ENCODE peak calls at places on chromosomes 7 and 10, in seven cellular contexts. B is lower lobe of right lung, L is H9, G is left ventricle myocardium inferior, W is hepatocyte, Q is ovary, S is IMR-90. Y is an unnamed sample. For H3K4me1, the result is how much of the 10 kb centered on the place peaks cover.

GRCh38 chr7:104950754-104951153 is 63.3 kb upstream of the KMT2E start:
- DNase-seq in S (no peak), G (no peak), W (no peak), L (no peak), Q (no peak), B (no peak), Y (no peak)

GRCh38 chr7:45215611-45216062 is 58.0 kb downstream of the RAMP3 start:
- DNase-seq in Q (no peak), S (no peak), G (no peak), W (no peak), L (no peak), B (no peak), Y (no peak)

GRCh38 chr10:88271736-88272135 is 311.4 kb downstream of the RNLS start:
- DNase-seq in Q (no peak), S (peak), W (no peak), B (no peak), G (no peak), L (no peak), Y (no peak)

GRCh38 chr7:2032030-2032875 is 200.5 kb downstream of the MAD1L1 start:
- DNase-seq in W (no peak), G (peak), B (peak), S (peak), L (no peak), Q (no peak), Y (peak)

GRCh38 chr7:106153891-106154449 is 41.9 kb upstream of the SYPL1 start:
- DNase-seq in S (peak), L (peak), B (peak), Q (peak), G (peak), W (peak), Y (peak)

GRCh38 chr10:100985336-100985735 is 2.0 kb downstream of the MRPL43 start:
- DNase-seq in S (no peak), Q (peak), L (no peak), B (peak), W (no peak), G (no peak), Y (no peak)

GRCh38 chr10:28991738-28992270 is 297.1 kb upstream of the LYZL1 start:
- DNase-seq in S (peak), W (peak), G (peak), B (no peak), L (peak), Q (no peak), Y (no peak)

GRCh38 chr7:39826166-39826565 is 123.9 kb upstream of the CDK13 start:
- DNase-seq in B (no peak), G (no peak), W (no peak), Q (no peak), L (no peak), S (no peak), Y (no peak)

GRCh38 chr10:124094419-124094785 is 1.0 kb upstream of the CHST15 start:
- DNase-seq in Q (no peak), B (no peak), W (no peak), G (no peak), S (no peak), L (no peak), Y (no peak)

GRCh38 chr7:149883049-149883439 is 9.3 kb downstream of the ATP6V0E2 start:
- DNase-seq in L (no peak), S (no peak), B (no peak), W (no peak), G (no peak), Q (no peak), Y (no peak)

GRCh38 chr7:47266131-47266706 is 315.7 kb downstream of the TNS3 start:
- DNase-seq in G (peak), S (peak), L (peak), Q (peak), B (peak), W (peak), Y (peak)

GRCh38 chr7:23680417-23681405 is 712 bp downstream of the FAM221A start:
- DNase-seq in L (peak), G (peak), B (peak), W (peak), S (peak), Q (peak), Y (peak)

GRCh38 chr10:88705951-88706350 is at the start of gene LIPK:
- DNase-seq in Q (no peak), G (no peak), S (no peak), L (no peak), B (no peak), W (no peak), Y (no peak)

GRCh38 chr7:47941136-47941844 is 7.0 kb downstream of the PKD1L1 start:
- DNase-seq in G (no peak), L (no peak), S (peak), Q (no peak), W (no peak), B (no peak), Y (no peak)

GRCh38 chr7:129394982-129395906 is 39.0 kb upstream of the STRIP2 start:
- DNase-seq in S (no peak), Q (no peak), G (no peak), B (no peak), W (no peak), L (no peak), Y (no peak)

GRCh38 chr10:104267721-104268690 is 978 bp upstream of the GSTO2 start:
- DNase-seq in W (no peak), B (no peak), S (no peak), L (no peak), Q (no peak), G (no peak), Y (no peak)

GRCh38 chr7:110375068-110375467 is 715.9 kb upstream of the LRRN3 start:
- DNase-seq in W (no peak), B (no peak), L (no peak), S (no peak), G (no peak), Q (no peak), Y (no peak)

GRCh38 chr7:111238891-111239290 is 148.0 kb downstream of the LRRN3 start:
- DNase-seq in Q (no peak), G (no peak), W (no peak), S (peak), B (no peak), L (no peak), Y (no peak)

GRCh38 chr7:151337346-151337745 is 4.3 kb upstream of the NUB1 start:
- DNase-seq in B (no peak), G (no peak), Q (no peak), L (no peak), W (no peak), S (no peak), Y (no peak)

GRCh38 chr7:90857595-90857994 is 261.5 kb downstream of the CDK14 start:
- DNase-seq in S (no peak), W (no peak), G (no peak), L (no peak), Q (no peak), B (no peak), Y (no peak)

GRCh38 chr7:194257-194995 is 2.1 kb downstream of the FAM20C start:
- DNase-seq in Q (no peak), W (peak), B (no peak), G (no peak), L (peak), S (peak), Y (peak)

GRCh38 chr7:118280319-118281012 is 56.0 kb downstream of the ANKRD7 start:
- DNase-seq in S (no peak), G (no peak), L (no peak), Q (no peak), W (no peak), B (no peak), Y (no peak)

GRCh38 chr7:129169171-129169643 is 19.2 kb upstream of the SMO start:
- DNase-seq in W (peak), L (peak), S (no peak), G (peak), Q (peak), B (no peak), Y (peak)

GRCh38 chr10:98376485-98376884 is 38.5 kb downstream of the PYROXD2 start:
- DNase-seq in B (no peak), Q (no peak), W (no peak), L (no peak), S (peak), G (no peak), Y (no peak)

GRCh38 chr10:116626815-116627214 is 6.1 kb downstream of the PNLIPRP2 start:
- DNase-seq in G (no peak), Q (no peak), W (no peak), L (no peak), B (no peak), S (no peak), Y (no peak)

GRCh38 chr10:97140887-97141745 is 44.6 kb downstream of the SLIT1 start:
- DNase-seq in W (peak), S (no peak), L (peak), G (no peak), B (no peak), Q (no peak), Y (no peak)

GRCh38 chr10:70331486-70332268 is 47.9 kb upstream of the NPFFR1 start:
- DNase-seq in S (peak), L (no peak), B (no peak), Q (no peak), W (peak), G (peak), Y (no peak)
- H3K4me1 ChIP-seq in S (under half), L (under half), B (under half), Q (under half), W (under half), G (half or more), Y (under half)

GRCh38 chr7:130896051-130896881 is 162.3 kb upstream of the KLF14 start:
- DNase-seq in G (no peak), L (no peak), W (no peak), Q (no peak), S (peak), B (no peak), Y (no peak)
- TF ChIP-seq CTCF in G (no peak), L (peak), W (no peak), Q (no peak), S (peak), B (no peak), Y (no peak)

GRCh38 chr7:116546054-116546453 is 21.2 kb downstream of the CAV1 start:
- DNase-seq in L (no peak), G (peak), S (no peak), W (no peak), B (no peak), Q (no peak), Y (no peak)
- H3K4me1 ChIP-seq in L (under half), G (half or more), S (under half), W (under half), B (under half), Q (under half), Y (under half)

GRCh38 chr10:79496896-79497295 is 15.4 kb upstream of the EIF5AL1 start:
- DNase-seq in L (no peak), B (no peak), Q (no peak), G (no peak), S (no peak), W (no peak), Y (no peak)

GRCh38 chr10:79498431-79498830 is 13.9 kb upstream of the EIF5AL1 start:
- DNase-seq in G (no peak), Q (no peak), L (no peak), W (no peak), S (no peak), B (no peak), Y (no peak)

GRCh38 chr10:79507436-79508167 is 4.7 kb upstream of the EIF5AL1 start:
- DNase-seq in G (no peak), S (no peak), B (no peak), W (no peak), L (no peak), Q (no peak), Y (no peak)

GRCh38 chr10:79505771-79506351 is 6.5 kb upstream of the EIF5AL1 start:
- DNase-seq in W (no peak), Q (no peak), L (no peak), S (no peak), B (no peak), G (no peak), Y (no peak)

DNA sequence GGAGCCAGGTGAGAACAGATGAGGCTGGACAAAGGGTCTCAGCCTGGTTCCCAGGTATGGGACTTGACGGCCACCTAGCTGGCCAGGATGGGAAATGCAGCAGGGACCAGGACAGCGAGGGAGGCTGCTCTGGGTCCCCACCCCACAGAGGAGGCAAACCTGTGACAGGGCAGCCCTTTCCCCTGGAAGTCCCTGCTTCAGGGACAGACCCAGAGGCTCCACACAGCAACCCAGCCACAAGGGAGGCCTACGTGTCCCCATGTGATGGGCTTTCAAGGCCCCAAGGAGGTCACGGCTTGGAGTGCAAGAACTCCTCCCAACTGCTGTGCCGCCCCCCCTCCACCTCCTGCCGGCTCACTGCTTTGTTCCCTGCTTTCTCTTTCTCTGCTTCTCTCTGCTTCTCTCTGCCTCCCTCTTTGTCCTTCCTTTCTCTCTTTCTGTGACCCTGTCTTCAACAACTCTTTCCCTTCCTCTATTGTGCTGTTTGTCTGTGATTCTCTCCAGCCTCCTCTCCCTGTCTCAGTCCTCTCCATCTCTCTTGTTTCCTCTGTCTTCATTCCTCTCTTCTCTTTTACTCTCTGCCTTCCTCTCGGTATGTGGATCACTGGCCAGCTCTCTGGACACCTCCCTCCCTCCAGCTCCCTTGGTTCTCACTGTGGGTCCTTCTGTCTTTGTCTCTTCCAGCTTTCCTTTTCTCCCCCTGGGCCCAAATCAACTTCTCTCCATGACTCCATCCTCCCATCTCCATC is 9.6 kb upstream of the EIF5AL1 start:
- DNase-seq in W (peak), S (no peak), G (no peak), Q (peak), B (no peak), L (peak), Y (no peak)
- TF ChIP-seq CTCF in W (peak), S (peak), G (peak), Q (peak), B (peak), L (peak), Y (no peak)

GRCh38 chr10:102781921-102782542 is 38.3 kb downstream of the WBP1L start:
- DNase-seq in S (peak), L (no peak), W (no peak), Q (no peak), B (no peak), G (no peak), Y (no peak)

GRCh38 chr10:102782698-102783540 is 39.2 kb downstream of the WBP1L start:
- DNase-seq in S (peak), B (peak), L (no peak), Q (peak), W (peak), G (peak), Y (no peak)

GRCh38 chr10:102785818-102786217 is 42.1 kb downstream of the WBP1L start:
- DNase-seq in W (no peak), G (no peak), S (peak), L (no peak), Q (no peak), B (no peak), Y (no peak)

GRCh38 chr10:102781089-102781920 is 37.6 kb downstream of the WBP1L start:
- DNase-seq in S (no peak), L (no peak), G (no peak), W (peak), B (no peak), Q (no peak), Y (no peak)

DNA sequence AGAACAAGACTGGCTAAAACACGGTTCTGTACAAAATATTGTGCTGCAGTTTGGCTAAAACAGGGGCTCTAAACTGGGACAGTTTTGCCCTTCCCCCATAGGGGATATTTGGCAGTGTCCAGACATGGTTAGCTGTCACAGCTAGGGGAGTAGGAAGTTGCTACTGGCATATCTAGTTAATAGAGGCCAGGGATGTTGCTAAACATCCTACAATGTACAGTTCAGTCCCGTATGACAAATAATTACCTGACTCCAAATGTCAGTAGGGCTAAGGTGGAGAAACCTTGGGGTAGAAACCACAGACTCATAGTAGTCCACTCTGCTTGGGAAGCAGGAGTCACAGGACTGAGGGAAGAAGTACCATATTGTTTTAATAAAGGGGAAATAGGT is 39.8 kb downstream of the WBP1L start:
- DNase-seq in S (no peak), L (no peak), W (no peak), Q (no peak), G (no peak), B (no peak), Y (no peak)
- H3K4me1 ChIP-seq in S (under half), L (under half), W (under half), Q (under half), G (half or more), B (half or more), Y (half or more)

DNA sequence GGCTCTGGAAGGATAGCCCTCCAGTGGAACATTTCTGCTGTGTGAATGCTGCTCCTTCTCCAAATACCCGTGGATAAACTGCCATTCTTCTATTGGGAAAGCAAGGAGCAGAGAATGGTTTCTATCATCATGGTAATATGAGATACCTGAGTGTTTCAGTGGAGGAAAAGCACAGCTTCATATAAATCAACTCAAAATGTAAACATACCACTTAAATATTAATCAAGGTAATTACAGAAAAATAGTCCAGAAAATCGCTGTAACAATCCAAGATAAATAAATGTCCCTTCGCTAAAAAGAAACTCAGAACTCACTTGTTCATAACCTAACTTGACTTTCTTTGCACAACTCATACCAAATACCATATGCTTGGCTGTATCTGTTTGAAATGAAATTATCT is 635.8 kb downstream of the PARD3 start:
- DNase-seq in L (no peak), Q (no peak), S (no peak), B (no peak), G (no peak), W (no peak), Y (no peak)
- TF ChIP-seq CTCF in L (no peak), Q (no peak), S (no peak), B (no peak), G (no peak), W (no peak), Y (no peak)

GRCh38 chr10:3805791-3806381 is 20.9 kb upstream of the KLF6 start:
- DNase-seq in S (peak), G (peak), W (peak), L (peak), Q (no peak), B (no peak), Y (no peak)
- H3K4me1 ChIP-seq in S (under half), G (half or more), W (half or more), L (under half), Q (under half), B (half or more), Y (half or more)

GRCh38 chr7:140348161-140348849 is 50.0 kb downstream of the SLC37A3 start:
- DNase-seq in G (no peak), Q (no peak), B (no peak), S (peak), L (no peak), W (no peak), Y (no peak)

GRCh38 chr7:140347218-140347617 is 51.1 kb downstream of the SLC37A3 start:
- DNase-seq in W (no peak), L (no peak), G (no peak), S (no peak), B (no peak), Q (no peak), Y (no peak)

GRCh38 chr7:140345426-140345825 is 52.9 kb downstream of the SLC37A3 start:
- DNase-seq in W (no peak), S (no peak), B (no peak), G (no peak), L (no peak), Q (no peak), Y (no peak)

GRCh38 chr7:140342732-140343514 is 55.4 kb downstream of the SLC37A3 start:
- DNase-seq in Q (no peak), S (peak), L (peak), G (peak), B (peak), W (peak), Y (peak)
- TF ChIP-seq CTCF in Q (no peak), S (peak), L (peak), G (peak), B (peak), W (peak), Y (no peak)